ENCODE peak calls at places on chromosomes 16 and 17, in five cellular contexts. U is HTR-8/SVneo, V is RWPE2, I is EH, X is tibial nerve. W is an unnamed sample.
A peak's percentile ranks its signal among the peaks of the same experiment; 100 is the strongest.

GRCh38 chr16:66097746-66098145 is 268.7 kb upstream of the CDH5 start:
- DNase-seq in U (no peak), V (no peak), I (no peak), X (no peak), W (no peak)

GRCh38 chr17:78144736-78145641 is 1.2 kb upstream of the C17orf99 start:
- DNase-seq in U (no peak), V (no peak), I (no peak), X (no peak), W (no peak)

GRCh38 chr17:61955621-61956020 is 27.8 kb upstream of the INTS2 start:
- DNase-seq in U (no peak), V (no peak), I (peak; percentile 39), X (no peak), W (no peak)

GRCh38 chr17:57889892-57890856 is 40.3 kb upstream of the MRPS23 start:
- DNase-seq in U (peak; percentile 88), V (peak; percentile 93), I (peak; percentile 87), X (no peak), W (no peak)

GRCh38 chr17:19768046-19768782 is 20.1 kb upstream of the ALDH3A1 start:
- DNase-seq in U (no peak), V (no peak), I (no peak), X (no peak), W (no peak)

GRCh38 chr17:17812211-17813054 is 24.4 kb downstream of the SREBF1 start:
- DNase-seq in U (peak; percentile 70), V (peak; percentile 63), I (peak; percentile 58), X (peak; percentile 85), W (no peak)

GRCh38 chr17:82536220-82537201 is 17.0 kb downstream of the FOXK2 start:
- DNase-seq in U (no peak), V (no peak), I (peak; percentile 83), X (peak; percentile 52), W (no peak)

GRCh38 chr17:73686126-73686525 is 41.9 kb upstream of the SDK2 start:
- DNase-seq in U (no peak), V (no peak), I (no peak), X (no peak), W (no peak)

GRCh38 chr16:85845276-85845675 is 45.8 kb downstream of the COX4I1 start:
- DNase-seq in U (no peak), V (no peak), I (no peak), X (no peak), W (no peak)

GRCh38 chr16:57123216-57123968 is 31.0 kb downstream of the CPNE2 start:
- DNase-seq in U (no peak), V (no peak), I (no peak), X (no peak), W (no peak)

GRCh38 chr17:57781386-57782050 is 36.4 kb upstream of the CCDC182 start:
- DNase-seq in U (no peak), V (no peak), I (no peak), X (no peak), W (no peak)

GRCh38 chr16:2090481-2090797 is 42.7 kb downstream of the TSC2 start:
- DNase-seq in U (no peak), V (no peak), I (no peak), X (no peak), W (no peak)

W was measured in GM12864.